ENCODE peak calls at places on chromosome 20, in nine cellular contexts. One of them, this sample, is unnamed.

GRCh38 chr20:62299666-62300236 is 3.0 kb upstream of the ADRM1 start:
- DNase-seq in pancreas: no peak
- DNase-seq in uterus: no peak
- DNase-seq in left lung: peak; percentile 50
- DNase-seq in hepatocyte: no peak
- DNase-seq in tibial nerve: no peak
- DNase-seq in psoas muscle: no peak
- DNase-seq in tibial artery: no peak
- DNase-seq in RWPE1: no peak
- DNase-seq in this sample: no peak

GRCh38 chr20:2814587-2815051 is at the start of gene C20orf141:
- DNase-seq in pancreas: no peak
- DNase-seq in uterus: peak; percentile 87
- DNase-seq in left lung: no peak
- DNase-seq in hepatocyte: peak; percentile 77
- DNase-seq in tibial nerve: peak; percentile 52
- DNase-seq in psoas muscle: peak; percentile 58
- DNase-seq in tibial artery: no peak
- DNase-seq in RWPE1: peak; percentile 93
- DNase-seq in this sample: no peak

GRCh38 chr20:52972190-52972937 is at the start of gene TSHZ2:
- DNase-seq in pancreas: peak; percentile 65
- DNase-seq in uterus: peak; percentile 50
- DNase-seq in left lung: peak; percentile 54
- DNase-seq in hepatocyte: peak; percentile 51
- DNase-seq in tibial nerve: no peak
- DNase-seq in psoas muscle: peak; percentile 58
- DNase-seq in tibial artery: peak; percentile 75
- DNase-seq in RWPE1: peak; percentile 61
- DNase-seq in this sample: no peak

GRCh38 chr20:49420292-49420691 is 62.2 kb downstream of the KCNB1 start:
- DNase-seq in pancreas: no peak
- DNase-seq in uterus: no peak
- DNase-seq in left lung: no peak
- DNase-seq in hepatocyte: peak; percentile 57
- DNase-seq in tibial nerve: no peak
- DNase-seq in psoas muscle: no peak
- DNase-seq in tibial artery: no peak
- DNase-seq in RWPE1: no peak
- DNase-seq in this sample: no peak

GRCh38 chr20:4297141-4297826 is 281.9 kb upstream of the RNF24 start:
- DNase-seq in pancreas: no peak
- DNase-seq in uterus: peak; percentile 55
- DNase-seq in left lung: no peak
- DNase-seq in hepatocyte: no peak
- DNase-seq in tibial nerve: no peak
- DNase-seq in psoas muscle: peak; percentile 23
- DNase-seq in tibial artery: peak; percentile 31
- DNase-seq in RWPE1: no peak
- DNase-seq in this sample: no peak

GRCh38 chr20:25284131-25284601 is 36.3 kb downstream of the PYGB start:
- DNase-seq in pancreas: peak; percentile 43
- DNase-seq in uterus: no peak
- DNase-seq in left lung: peak; percentile 54
- DNase-seq in hepatocyte: no peak
- DNase-seq in tibial nerve: peak; percentile 6
- DNase-seq in psoas muscle: no peak
- DNase-seq in tibial artery: peak; percentile 14
- DNase-seq in RWPE1: no peak
- DNase-seq in this sample: no peak

GRCh38 chr20:49384437-49385434 is 97.7 kb downstream of the KCNB1 start:
- DNase-seq in pancreas: peak; percentile 85
- DNase-seq in uterus: peak; percentile 71
- DNase-seq in left lung: peak; percentile 88
- DNase-seq in hepatocyte: peak; percentile 84
- DNase-seq in tibial nerve: peak; percentile 50
- DNase-seq in psoas muscle: peak; percentile 79
- DNase-seq in tibial artery: peak; percentile 66
- DNase-seq in RWPE1: no peak
- DNase-seq in this sample: peak; percentile 7

GRCh38 chr20:17617212-17617867 is 47.5 kb downstream of the DSTN start:
- DNase-seq in pancreas: peak; percentile 72
- DNase-seq in uterus: peak; percentile 72
- DNase-seq in left lung: peak; percentile 76
- DNase-seq in hepatocyte: peak; percentile 58
- DNase-seq in tibial nerve: no peak
- DNase-seq in psoas muscle: no peak
- DNase-seq in tibial artery: peak; percentile 64
- DNase-seq in RWPE1: peak; percentile 54
- DNase-seq in this sample: no peak

GRCh38 chr20:63453029-63453523 is 19.4 kb downstream of the KCNQ2 start:
- DNase-seq in pancreas: no peak
- DNase-seq in uterus: no peak
- DNase-seq in left lung: no peak
- DNase-seq in hepatocyte: no peak
- DNase-seq in tibial nerve: no peak
- DNase-seq in psoas muscle: peak; percentile 46
- DNase-seq in tibial artery: no peak
- DNase-seq in RWPE1: no peak
- DNase-seq in this sample: no peak

GRCh38 chr20:25275813-25276532 is 28.1 kb downstream of the PYGB start:
- DNase-seq in pancreas: peak; percentile 53
- DNase-seq in uterus: peak; percentile 13
- DNase-seq in left lung: peak; percentile 50
- DNase-seq in hepatocyte: no peak
- DNase-seq in tibial nerve: peak; percentile 1
- DNase-seq in psoas muscle: peak; percentile 6
- DNase-seq in tibial artery: no peak
- DNase-seq in RWPE1: no peak
- DNase-seq in this sample: no peak

GRCh38 chr20:47351643-47352331 is 4.7 kb downstream of the ZMYND8 start:
- DNase-seq in pancreas: no peak
- DNase-seq in uterus: no peak
- DNase-seq in left lung: no peak
- DNase-seq in hepatocyte: no peak
- DNase-seq in tibial nerve: no peak
- DNase-seq in psoas muscle: no peak
- DNase-seq in tibial artery: no peak
- DNase-seq in RWPE1: no peak
- DNase-seq in this sample: no peak

GRCh38 chr20:19621072-19621471 is 137.0 kb upstream of the RIN2 start:
- DNase-seq in pancreas: no peak
- DNase-seq in uterus: no peak
- DNase-seq in left lung: no peak
- DNase-seq in hepatocyte: no peak
- DNase-seq in tibial nerve: no peak
- DNase-seq in psoas muscle: no peak
- DNase-seq in tibial artery: no peak
- DNase-seq in RWPE1: no peak
- DNase-seq in this sample: no peak

GRCh38 chr20:59657459-59658046 is 53.2 kb downstream of the PHACTR3 start:
- DNase-seq in pancreas: no peak
- DNase-seq in uterus: no peak
- DNase-seq in left lung: no peak
- DNase-seq in hepatocyte: no peak
- DNase-seq in tibial nerve: no peak
- DNase-seq in psoas muscle: no peak
- DNase-seq in tibial artery: no peak
- DNase-seq in RWPE1: no peak
- DNase-seq in this sample: no peak

GRCh38 chr20:3866464-3866863 is 19.8 kb downstream of the MAVS start:
- DNase-seq in pancreas: no peak
- DNase-seq in uterus: no peak
- DNase-seq in left lung: no peak
- DNase-seq in hepatocyte: no peak
- DNase-seq in tibial nerve: no peak
- DNase-seq in psoas muscle: no peak
- DNase-seq in tibial artery: no peak
- DNase-seq in RWPE1: no peak
- DNase-seq in this sample: no peak

DNA sequence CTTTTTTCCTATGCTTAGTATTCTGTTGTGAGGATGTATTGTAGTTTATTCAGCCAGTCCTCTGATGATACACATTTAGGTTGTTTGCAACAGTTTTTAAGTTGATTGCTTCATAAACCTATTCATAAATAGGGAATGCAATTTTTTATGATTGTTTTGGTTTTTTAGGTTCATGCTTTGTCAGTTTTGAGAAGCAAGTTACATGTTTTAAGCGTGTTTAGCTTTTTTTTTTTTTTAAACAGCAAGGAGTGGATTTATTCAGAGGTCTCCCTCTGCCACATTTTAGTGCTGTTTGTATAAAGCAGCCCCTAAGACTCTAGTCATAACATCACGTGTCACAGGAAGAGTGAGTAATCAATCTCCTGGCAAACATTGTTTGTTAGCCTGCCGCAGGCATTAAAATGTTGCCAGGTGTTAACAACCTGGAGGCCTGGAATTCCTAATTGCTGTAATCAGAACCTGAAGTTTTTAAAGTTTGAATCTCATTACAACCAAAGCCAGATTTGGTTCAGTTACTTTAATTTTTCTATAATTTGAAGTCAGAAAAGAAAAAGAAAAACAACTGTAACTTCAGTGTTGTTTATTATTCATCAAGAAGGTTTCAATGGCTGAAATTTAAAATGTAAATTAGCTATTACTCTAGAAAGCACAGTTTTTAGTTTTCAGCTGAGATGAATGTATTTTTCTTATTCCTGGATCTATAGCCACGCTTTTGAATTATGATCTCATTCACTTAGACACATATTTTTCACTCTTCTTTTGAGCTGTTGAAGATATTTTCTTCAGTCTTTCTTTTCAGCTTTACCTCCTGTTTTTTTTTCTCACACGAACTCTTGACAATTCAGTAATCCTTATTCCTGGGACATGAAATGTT is 59.2 kb downstream of the KCNS1 start:
- DNase-seq in pancreas: no peak
- DNase-seq in uterus: no peak
- DNase-seq in left lung: no peak
- DNase-seq in hepatocyte: peak; percentile 18
- DNase-seq in tibial nerve: no peak
- DNase-seq in psoas muscle: no peak
- DNase-seq in tibial artery: no peak
- DNase-seq in RWPE1: peak; percentile 96
- DNase-seq in this sample: no peak
- H3K27ac ChIP-seq in pancreas: no peak overlapping the region
- H3K27ac ChIP-seq in uterus: no peak overlapping the region
- H3K27ac ChIP-seq in left lung: no peak overlapping the region
- H3K27ac ChIP-seq in hepatocyte: peak overlapping the region; percentile 34
- H3K27ac ChIP-seq in tibial nerve: peak overlapping the region; percentile 27
- H3K27ac ChIP-seq in psoas muscle: no peak overlapping the region
- H3K27ac ChIP-seq in tibial artery: no peak overlapping the region
- H3K27ac ChIP-seq in RWPE1: no peak overlapping the region
- H3K27ac ChIP-seq in this sample: no peak overlapping the region

GRCh38 chr20:1757606-1758507 is 100.3 kb upstream of the SIRPG start:
- DNase-seq in pancreas: no peak
- DNase-seq in uterus: no peak
- DNase-seq in left lung: no peak
- DNase-seq in hepatocyte: no peak
- DNase-seq in tibial nerve: no peak
- DNase-seq in psoas muscle: no peak
- DNase-seq in tibial artery: no peak
- DNase-seq in RWPE1: no peak
- DNase-seq in this sample: no peak
- H3K27ac ChIP-seq in pancreas: no peak overlapping the region
- H3K27ac ChIP-seq in uterus: no peak overlapping the region
- H3K27ac ChIP-seq in left lung: peak overlapping the region; percentile 58
- H3K27ac ChIP-seq in hepatocyte: peak overlapping the region; percentile 81
- H3K27ac ChIP-seq in tibial nerve: peak overlapping the region; percentile 45
- H3K27ac ChIP-seq in psoas muscle: no peak overlapping the region
- H3K27ac ChIP-seq in tibial artery: no peak overlapping the region
- H3K27ac ChIP-seq in RWPE1: no peak overlapping the region
- H3K27ac ChIP-seq in this sample: peak overlapping the region; percentile 75

GRCh38 chr20:45469336-45470261 is at the start of gene WFDC2:
- DNase-seq in pancreas: peak; percentile 75
- DNase-seq in uterus: no peak
- DNase-seq in left lung: peak; percentile 86
- DNase-seq in hepatocyte: peak; percentile 60
- DNase-seq in tibial nerve: no peak
- DNase-seq in psoas muscle: peak; percentile 30
- DNase-seq in tibial artery: no peak
- DNase-seq in RWPE1: no peak
- DNase-seq in this sample: no peak

GRCh38 chr20:45467861-45468260 is 1.7 kb upstream of the WFDC2 start:
- DNase-seq in pancreas: no peak
- DNase-seq in uterus: no peak
- DNase-seq in left lung: no peak
- DNase-seq in hepatocyte: no peak
- DNase-seq in tibial nerve: no peak
- DNase-seq in psoas muscle: no peak
- DNase-seq in tibial artery: no peak
- DNase-seq in RWPE1: no peak
- DNase-seq in this sample: peak; percentile 47

GRCh38 chr20:45467172-45467571 is 2.4 kb upstream of the WFDC2 start:
- DNase-seq in pancreas: no peak
- DNase-seq in uterus: no peak
- DNase-seq in left lung: no peak
- DNase-seq in hepatocyte: no peak
- DNase-seq in tibial nerve: no peak
- DNase-seq in psoas muscle: no peak
- DNase-seq in tibial artery: no peak
- DNase-seq in RWPE1: no peak
- DNase-seq in this sample: no peak

GRCh38 chr20:45470939-45471338 is 1.4 kb downstream of the WFDC2 start:
- DNase-seq in pancreas: no peak
- DNase-seq in uterus: no peak
- DNase-seq in left lung: no peak
- DNase-seq in hepatocyte: no peak
- DNase-seq in tibial nerve: no peak
- DNase-seq in psoas muscle: no peak
- DNase-seq in tibial artery: no peak
- DNase-seq in RWPE1: no peak
- DNase-seq in this sample: no peak

GRCh38 chr20:45470262-45470931 is 844 bp downstream of the WFDC2 start:
- DNase-seq in pancreas: peak; percentile 84
- DNase-seq in uterus: no peak
- DNase-seq in left lung: peak; percentile 89
- DNase-seq in hepatocyte: peak; percentile 65
- DNase-seq in tibial nerve: no peak
- DNase-seq in psoas muscle: peak; percentile 23
- DNase-seq in tibial artery: peak; percentile 35
- DNase-seq in RWPE1: no peak
- DNase-seq in this sample: no peak
- H3K27ac ChIP-seq in pancreas: peak overlapping the region; percentile 60
- H3K27ac ChIP-seq in uterus: peak overlapping the region; percentile 1
- H3K27ac ChIP-seq in left lung: peak overlapping the region; percentile 56
- H3K27ac ChIP-seq in hepatocyte: peak overlapping the region; percentile 81
- H3K27ac ChIP-seq in tibial nerve: peak overlapping the region; percentile 84
- H3K27ac ChIP-seq in psoas muscle: no peak overlapping the region
- H3K27ac ChIP-seq in tibial artery: peak overlapping the region; percentile 56
- H3K27ac ChIP-seq in RWPE1: no peak overlapping the region
- H3K27ac ChIP-seq in this sample: no peak overlapping the region

GRCh38 chr20:57582432-57583288 is 21.8 kb downstream of the PCK1 start:
- DNase-seq in pancreas: no peak
- DNase-seq in uterus: peak; percentile 71
- DNase-seq in left lung: peak; percentile 30
- DNase-seq in hepatocyte: peak; percentile 70
- DNase-seq in tibial nerve: no peak
- DNase-seq in psoas muscle: no peak
- DNase-seq in tibial artery: peak; percentile 74
- DNase-seq in RWPE1: no peak
- DNase-seq in this sample: no peak
- H3K27ac ChIP-seq in pancreas: peak overlapping the region; percentile 52
- H3K27ac ChIP-seq in uterus: peak overlapping the region; percentile 57
- H3K27ac ChIP-seq in left lung: peak overlapping the region; percentile 42
- H3K27ac ChIP-seq in hepatocyte: peak overlapping the region; percentile 90
- H3K27ac ChIP-seq in tibial nerve: peak overlapping the region; percentile 55
- H3K27ac ChIP-seq in psoas muscle: peak overlapping the region; percentile 61
- H3K27ac ChIP-seq in tibial artery: peak overlapping the region; percentile 87
- H3K27ac ChIP-seq in RWPE1: no peak overlapping the region
- H3K27ac ChIP-seq in this sample: peak overlapping the region; percentile 93